ENCODE peak calls at places on chromosome 14, in five cellular contexts. T, K, P, H and J are unnamed samples.

GRCh38 chr14:105818712-105819005 is 292.3 kb downstream of the TMEM121 start:
- DNase-seq in K (no peak), H (no peak), P (peak; percentile 49), T (no peak), J (peak; percentile 85)

GRCh38 chr14:81886588-81886987 is 352.9 kb upstream of the SEL1L start:
- DNase-seq in K (no peak), T (no peak), P (no peak), H (no peak), J (no peak)

GRCh38 chr14:69055973-69056372 is 76.9 kb upstream of the ACTN1 start:
- DNase-seq in P (no peak), K (no peak), T (no peak), H (no peak), J (no peak)

GRCh38 chr14:33676135-33676566 is 274.7 kb downstream of the EGLN3 start:
- DNase-seq in K (peak; percentile 88), H (peak; percentile 80), T (peak; percentile 78), P (peak; percentile 24), J (no peak)

GRCh38 chr14:60266021-60266937 is 17.3 kb downstream of the PPM1A start:
- DNase-seq in T (peak; percentile 82), H (peak; percentile 18), P (no peak), K (peak; percentile 74), J (peak; percentile 48)

GRCh38 chr14:67526676-67527459 is 6.2 kb upstream of the PLEKHH1 start:
- DNase-seq in K (peak; percentile 89), T (peak; percentile 63), P (peak; percentile 65), H (peak; percentile 68), J (peak; percentile 53)

GRCh38 chr14:94427016-94427613 is 25.5 kb downstream of the SERPINA11 start:
- DNase-seq in H (peak; percentile 28), P (no peak), K (no peak), T (no peak), J (no peak)

GRCh38 chr14:30077946-30078345 is 150.3 kb upstream of the PRKD1 start:
- DNase-seq in H (no peak), T (no peak), P (no peak), K (no peak), J (no peak)

GRCh38 chr14:21308479-21309237 is 28.8 kb downstream of the RPGRIP1 start:
- DNase-seq in K (peak; percentile 99), H (peak; percentile 97), P (no peak), T (peak; percentile 81), J (peak; percentile 94)

GRCh38 chr14:65074449-65075155 is 27.7 kb downstream of the MAX start:
- DNase-seq in H (no peak), P (no peak), K (no peak), T (no peak), J (peak; percentile 13)

GRCh38 chr14:95891742-95892141 is 15.1 kb downstream of the TUNAR start:
- DNase-seq in H (no peak), P (no peak), K (no peak), T (peak; percentile 70), J (no peak)

GRCh38 chr14:83842536-83842935 is 1687.4 kb upstream of the FLRT2 start:
- DNase-seq in P (no peak), H (no peak), K (no peak), T (no peak), J (no peak)

GRCh38 chr14:59895721-59896120 is 24.2 kb upstream of the LRRC9 start:
- DNase-seq in P (no peak), H (no peak), T (no peak), K (no peak), J (no peak)

GRCh38 chr14:36241183-36241582 is 64.7 kb upstream of the PTCSC3 start:
- DNase-seq in P (no peak), H (no peak), T (peak; percentile 30), K (no peak), J (no peak)

GRCh38 chr14:36522347-36522971 is 2.4 kb upstream of the NKX2-1 start:
- DNase-seq in P (no peak), K (peak; percentile 71), H (peak; percentile 54), T (no peak), J (no peak)

GRCh38 chr14:37594916-37595808 is at the start of the genes FOXA1 and TTC6:
- DNase-seq in H (peak; percentile 72), K (peak; percentile 79), T (peak; percentile 91), P (peak; percentile 40), J (no peak)

GRCh38 chr14:67815573-67816235 is 686 bp downstream of the ZFYVE26 start:
- DNase-seq in H (peak; percentile 20), T (peak; percentile 41), P (no peak), K (peak; percentile 27), J (no peak)

GRCh38 chr14:33848706-33849454 is 102.0 kb downstream of the EGLN3 start:
- DNase-seq in P (peak; percentile 50), H (peak; percentile 94), K (peak; percentile 96), T (peak; percentile 91), J (peak; percentile 7)

GRCh38 chr14:23644195-23644918 is 8.2 kb downstream of the DHRS2 start:
- DNase-seq in K (no peak), P (no peak), T (no peak), H (no peak), J (no peak)

GRCh38 chr14:101235042-101235871 is 326.0 kb upstream of the DIO3 start:
- DNase-seq in K (peak; percentile 77), P (peak; percentile 95), T (peak; percentile 78), H (peak; percentile 84), J (peak; percentile 14)

GRCh38 chr14:70622111-70622712 is 19.5 kb upstream of the TTC9 start:
- DNase-seq in P (peak; percentile 56), H (peak; percentile 69), K (peak; percentile 91), T (peak; percentile 82), J (peak; percentile 74)

GRCh38 chr14:20440882-20441281 is 4.9 kb upstream of the KLHL33 start:
- DNase-seq in P (no peak), T (no peak), K (no peak), H (no peak), J (peak; percentile 22)

GRCh38 chr14:43687866-43688265 is 819.2 kb downstream of the FSCB start:
- DNase-seq in K (no peak), H (no peak), P (no peak), T (peak; percentile 64), J (no peak)

GRCh38 chr14:103329421-103330347 is 4.4 kb upstream of the EIF5 start:
- DNase-seq in P (no peak), H (no peak), T (no peak), K (no peak), J (peak; percentile 18)
- TF ChIP-seq EZH2phosphoT487 in P (no peak), H (no peak), T (no peak), K (no peak), J (no peak)

GRCh38 chr14:85535916-85536834 is 6.2 kb downstream of the FLRT2 start:
- DNase-seq in T (peak; percentile 35), K (peak; percentile 50), P (peak; percentile 27), H (peak; percentile 28), J (no peak)
- H3K4me2 ChIP-seq in T (no peak overlapping the region), K (peak overlapping the region; percentile 61), P (peak overlapping the region; percentile 96), H (peak overlapping the region; percentile 88), J (no peak overlapping the region)

GRCh38 chr14:77559381-77559780 is 57.1 kb downstream of the SPTLC2 start:
- DNase-seq in H (no peak), K (no peak), T (no peak), P (no peak), J (no peak)
- H3K4me1 ChIP-seq in H (no peaks in the 10 kb centered on the region), K (no peaks in the 10 kb centered on the region), T (peaks cover 11% of the 10 kb centered on the region), P (no peaks in the 10 kb centered on the region), J (no peaks in the 10 kb centered on the region)

GRCh38 chr14:87045241-87045640 is 947.7 kb downstream of the GALC start:
- DNase-seq in K (no peak), P (no peak), H (no peak), T (no peak), J (no peak)

GRCh38 chr14:87046960-87047359 is 946.0 kb downstream of the GALC start:
- DNase-seq in K (no peak), H (no peak), P (no peak), T (no peak), J (no peak)

GRCh38 chr14:87043667-87044200 is 949.2 kb downstream of the GALC start:
- DNase-seq in H (no peak), K (no peak), P (no peak), T (no peak), J (no peak)

GRCh38 chr14:87045956-87046355 is 947.0 kb downstream of the GALC start:
- DNase-seq in P (no peak), T (no peak), K (no peak), H (no peak), J (no peak)

GRCh38 chr14:87044807-87045206 is 948.2 kb downstream of the GALC start:
- DNase-seq in K (no peak), T (no peak), H (no peak), P (no peak), J (no peak)
- TF ChIP-seq EZH2phosphoT487 in K (no peak), T (no peak), H (no peak), P (no peak), J (no peak)

DNA sequence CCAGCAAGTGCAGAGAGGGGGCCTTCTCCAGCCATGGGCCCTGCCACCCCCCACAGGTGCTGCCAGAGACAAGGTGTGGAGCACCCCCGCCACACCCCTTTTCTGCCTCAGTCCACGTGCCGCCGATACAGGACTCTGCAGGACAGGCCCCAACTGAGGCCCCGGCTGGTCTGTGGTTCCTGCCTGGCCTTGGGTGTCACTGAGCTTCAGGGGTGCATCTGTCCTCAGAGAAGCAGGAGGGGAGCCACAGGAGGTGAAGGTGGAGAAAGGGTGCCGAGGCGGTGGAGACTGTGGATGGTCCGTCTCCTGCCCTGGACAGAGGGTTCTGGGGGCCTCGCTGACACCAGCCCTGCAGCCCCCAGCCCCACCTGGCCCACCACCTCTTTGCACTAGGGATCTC is 63.1 kb downstream of the KIF26A start:
- DNase-seq in H (no peak), K (no peak), P (no peak), T (no peak), J (no peak)
- H3K4me2 ChIP-seq in H (no peak overlapping the region), K (no peak overlapping the region), P (no peak overlapping the region), T (no peak overlapping the region), J (no peak overlapping the region)

DNA sequence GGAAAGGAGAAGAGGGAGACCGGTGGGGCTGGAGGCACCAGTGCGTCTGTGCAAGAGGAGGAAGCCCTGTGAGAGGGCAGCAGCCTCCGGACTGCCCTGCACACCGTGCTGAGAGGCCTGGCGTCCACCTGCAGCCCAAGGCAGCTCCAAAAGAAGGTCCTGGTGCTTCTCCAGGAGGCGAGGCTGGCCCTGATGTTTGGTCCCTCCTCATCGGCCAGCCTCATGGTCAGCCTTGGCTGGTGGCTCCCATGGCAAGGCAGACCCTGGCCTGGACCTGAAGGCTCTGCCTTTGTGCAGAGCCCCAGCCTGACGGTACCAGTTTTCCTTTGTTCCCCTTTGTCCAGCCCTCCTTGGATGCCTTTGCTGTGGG is 7.9 kb downstream of the ADSS1 start:
- DNase-seq in P (no peak), K (no peak), T (no peak), H (no peak), J (no peak)
- H3K4me1 ChIP-seq in P (no peaks in the 10 kb centered on the region), K (no peaks in the 10 kb centered on the region), T (peaks cover 12% of the 10 kb centered on the region), H (no peaks in the 10 kb centered on the region), J (no peaks in the 10 kb centered on the region)

GRCh38 chr14:74611672-74612345 is at the start of gene LTBP2:
- DNase-seq in T (peak; percentile 25), P (peak; percentile 68), H (peak; percentile 69), K (peak; percentile 48), J (no peak)
- TF ChIP-seq EZH2phosphoT487 in T (no peak), P (no peak), H (peak; percentile 93), K (no peak), J (no peak)

GRCh38 chr14:75885829-75886228 is 96.0 kb downstream of the TGFB3 start:
- DNase-seq in P (no peak), K (no peak), H (no peak), T (no peak), J (no peak)
- H3K4me2 ChIP-seq in P (peak overlapping the region; percentile 11), K (no peak overlapping the region), H (no peak overlapping the region), T (no peak overlapping the region), J (no peak overlapping the region)